ENCODE peak calls at places on chromosomes 3 and 15, in four cellular contexts. O is K562, X is H1, I is GM12878. E is an unnamed sample.

GRCh38 chr3:179958143-179958542 is 78.6 kb downstream of the PEX5L start:
- DNase-seq in O (no peak), X (no peak), I (no peak), E (no peak)

GRCh38 chr3:11603628-11604027 is 40.1 kb downstream of the VGLL4 start:
- DNase-seq in O (no peak), X (no peak), I (no peak), E (no peak)

GRCh38 chr15:96893159-96893906 is 562.8 kb downstream of the NR2F2 start:
- DNase-seq in O (no peak), X (no peak), I (no peak), E (no peak)

GRCh38 chr15:88625943-88626741 is 5.0 kb downstream of the AEN start:
- DNase-seq in O (no peak), X (no peak), I (no peak), E (no peak)

GRCh38 chr15:71716990-71717389 is 93.4 kb upstream of the NR2E3 start:
- DNase-seq in O (no peak), X (no peak), I (no peak), E (no peak)

GRCh38 chr15:101242160-101242998 is 9.5 kb downstream of the CHSY1 start:
- DNase-seq in O (no peak), X (no peak), I (peak; percentile 74), E (no peak)

GRCh38 chr3:23183114-23183513 is 20.0 kb upstream of the UBE2E2 start:
- DNase-seq in O (no peak), X (no peak), I (no peak), E (no peak)

GRCh38 chr3:142916611-142917010 is 27.7 kb upstream of the PCOLCE2 start:
- DNase-seq in O (no peak), X (no peak), I (no peak), E (no peak)

GRCh38 chr15:58748040-58748786 is 1.3 kb downstream of the ADAM10 start:
- DNase-seq in O (no peak), X (no peak), I (no peak), E (no peak)

GRCh38 chr15:91468861-91469260 is 368.8 kb downstream of the SV2B start:
- DNase-seq in O (no peak), X (no peak), I (no peak), E (no peak)

GRCh38 chr3:10530241-10530640 is 24.9 kb upstream of the ATP2B2 start:
- DNase-seq in O (no peak), X (peak; percentile 29), I (no peak), E (no peak)

GRCh38 chr3:172324591-172325203 is 123.6 kb downstream of the GHSR start:
- DNase-seq in O (no peak), X (no peak), I (no peak), E (no peak)

GRCh38 chr3:142963266-142964149 is at the start of gene PAQR9:
- DNase-seq in O (peak; percentile 80), X (peak; percentile 83), I (no peak), E (no peak)

GRCh38 chr15:84387086-84387485 is 151.5 kb downstream of the GOLGA6L4 start:
- DNase-seq in O (no peak), X (peak; percentile 29), I (no peak), E (no peak)

GRCh38 chr3:65627102-65627501 is 411.6 kb downstream of the MAGI1 start:
- DNase-seq in O (no peak), X (no peak), I (no peak), E (no peak)

GRCh38 chr3:138950006-138950644 is 3.1 kb downstream of the FOXL2NB start:
- DNase-seq in O (no peak), X (peak; percentile 73), I (no peak), E (no peak)

GRCh38 chr15:31326729-31327673 is at the start of gene KLF13:
- DNase-seq in O (peak; percentile 47), X (no peak), I (no peak), E (no peak)

GRCh38 chr3:69095636-69096035 is 10.9 kb downstream of the ARL6IP5 start:
- DNase-seq in O (no peak), X (no peak), I (no peak), E (no peak)

GRCh38 chr3:71245052-71245488 is 338.5 kb downstream of the FOXP1 start:
- DNase-seq in O (no peak), X (no peak), I (no peak), E (no peak)

GRCh38 chr3:137121704-137122314 is 164.0 kb downstream of the IL20RB start:
- DNase-seq in O (peak; percentile 9), X (no peak), I (peak; percentile 8), E (peak; percentile 61)

GRCh38 chr15:70427531-70428120 is 329.9 kb upstream of the TLE3 start:
- DNase-seq in O (no peak), X (no peak), I (no peak), E (no peak)

GRCh38 chr15:72784233-72784876 is 797 bp upstream of the ADPGK start:
- DNase-seq in O (peak; percentile 50), X (peak; percentile 51), I (peak; percentile 43), E (peak; percentile 59)

GRCh38 chr3:184746131-184747120 is 34.6 kb upstream of the MAGEF1 start:
- DNase-seq in O (no peak), X (no peak), I (no peak), E (no peak)

GRCh38 chr3:182440101-182440500 is 353.2 kb upstream of the ATP11B start:
- DNase-seq in O (no peak), X (no peak), I (no peak), E (no peak)

GRCh38 chr3:172347895-172348680 is 100.2 kb downstream of the GHSR start:
- DNase-seq in O (no peak), X (no peak), I (no peak), E (peak; percentile 16)

GRCh38 chr3:151581046-151581445 is 120.2 kb upstream of the IGSF10 start:
- DNase-seq in O (no peak), X (no peak), I (no peak), E (no peak)

GRCh38 chr15:86444527-86444926 is 364.9 kb downstream of the AGBL1 start:
- DNase-seq in O (no peak), X (peak; percentile 52), I (no peak), E (no peak)

DNA sequence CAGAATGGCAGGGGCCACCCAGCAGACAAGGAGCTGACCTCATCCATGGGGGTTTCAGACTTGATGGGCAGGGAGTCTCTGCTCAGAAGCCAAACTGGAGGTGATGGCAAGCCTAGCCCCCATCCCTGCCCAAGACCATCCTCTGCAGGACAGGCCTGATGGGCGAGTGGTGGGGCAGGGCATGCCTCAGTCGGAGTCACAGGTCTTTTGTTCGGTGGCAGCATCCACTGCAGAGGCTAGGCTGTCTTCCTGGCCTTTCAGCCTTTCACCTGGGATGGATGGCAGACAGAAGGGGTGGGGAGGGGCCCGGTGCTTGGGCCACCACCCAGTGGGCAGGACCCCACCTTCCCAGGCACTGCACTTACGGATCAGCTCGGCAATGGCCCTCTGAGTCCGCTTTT is 44.4 kb downstream of the PTH1R start:
- DNase-seq in O (no peak), X (no peak), I (no peak), E (no peak)
- TF ChIP-seq EGR1 in O (no peak), X (no peak), I (no peak), E (no peak)

DNA sequence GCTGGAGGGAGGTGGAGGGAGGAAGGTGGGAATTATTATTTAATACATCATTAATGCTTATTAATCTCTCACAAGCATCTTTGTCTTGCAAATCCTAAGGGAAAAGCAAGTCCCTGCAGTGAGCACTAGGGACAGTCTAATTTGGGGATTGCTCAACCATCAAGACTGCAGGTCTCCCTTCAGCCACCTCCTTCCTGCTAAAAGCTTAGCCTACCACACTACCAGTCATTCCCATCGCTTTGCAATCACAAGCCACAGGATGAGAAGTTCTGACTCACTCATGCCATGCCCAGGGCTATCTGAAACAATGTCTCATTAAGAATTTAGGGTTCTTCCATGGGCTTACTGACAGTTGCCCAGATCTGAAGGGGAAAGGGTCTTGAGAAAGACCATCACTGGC is 51.0 kb upstream of the EIF1B start:
- DNase-seq in O (no peak), X (no peak), I (no peak), E (peak; percentile 10)
- TF ChIP-seq JUND in O (no peak), X (no peak), I (no peak), E (no peak)

GRCh38 chr15:44207643-44208042 is 12.6 kb upstream of the FRMD5 start:
- DNase-seq in O (no peak), X (no peak), I (no peak), E (no peak)
- TF ChIP-seq RAD21 in O (no peak), X (no peak), I (no peak), E (no peak)

DNA sequence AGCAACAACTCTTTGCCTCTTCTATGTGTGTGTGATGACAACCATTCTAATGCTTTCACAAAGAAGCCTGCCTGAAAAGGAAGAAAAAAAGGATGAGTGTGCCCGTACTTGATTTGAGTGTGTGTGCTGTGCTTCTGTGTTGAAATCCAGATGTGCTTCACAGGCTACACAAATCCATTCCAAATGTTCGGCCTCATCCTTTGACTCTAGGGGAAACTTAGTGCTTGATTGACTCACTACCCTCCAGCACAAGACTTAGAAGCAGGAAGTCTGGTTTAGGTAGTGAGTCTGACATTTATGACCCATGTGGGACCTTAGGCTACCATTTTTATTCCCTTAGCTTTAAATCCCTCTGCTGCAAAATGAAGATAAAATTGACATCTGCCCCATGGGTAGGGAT is 108.8 kb upstream of the PLAAT1 start:
- DNase-seq in O (no peak), X (no peak), I (no peak), E (no peak)
- TF ChIP-seq EGR1 in O (no peak), X (no peak), I (no peak), E (no peak)

GRCh38 chr15:80780416-80781221 is 1.4 kb downstream of the CEMIP start:
- DNase-seq in O (peak; percentile 48), X (peak; percentile 91), I (no peak), E (no peak)
- TF ChIP-seq JUND in O (no peak), X (no peak), I (no peak), E (no peak)

DNA sequence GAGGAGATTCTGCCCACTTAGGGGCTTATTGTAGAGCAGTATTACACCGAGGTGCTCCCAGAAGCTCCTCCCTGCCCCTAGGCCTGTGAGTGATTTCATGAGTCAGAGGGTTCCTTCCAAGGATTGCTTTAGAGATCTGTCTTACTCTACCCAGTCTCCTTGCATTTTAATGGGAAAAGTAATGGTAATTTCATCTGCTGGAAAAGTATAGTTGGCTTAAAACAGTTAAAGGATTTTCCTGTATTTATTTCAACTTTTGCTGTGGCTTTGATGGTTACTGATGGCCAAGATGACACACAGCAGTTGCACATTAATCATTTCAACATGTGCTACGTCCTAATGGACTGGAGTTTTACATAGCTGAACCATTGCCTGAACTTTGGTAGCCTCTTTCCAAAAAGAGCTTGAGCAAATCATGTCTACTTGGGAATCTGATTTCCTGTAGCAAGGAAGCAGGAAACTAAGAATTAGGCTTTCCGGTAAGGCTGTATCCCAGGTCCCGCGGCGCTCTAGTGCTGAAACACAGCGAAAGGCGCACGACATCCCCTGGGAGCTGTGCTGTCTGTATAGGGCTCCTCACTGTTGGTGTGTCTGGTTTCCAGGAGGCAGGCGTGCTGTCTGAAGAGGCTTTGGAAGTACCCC is 9.2 kb upstream of the PGPEP1L start:
- DNase-seq in O (no peak), X (peak; percentile 41), I (no peak), E (no peak)
- TF ChIP-seq RAD21 in O (no peak), X (no peak), I (no peak), E (no peak)